ENCODE peak calls at places on chromosome 1, in nine cellular contexts. O is esophagus muscularis mucosa, E is transverse colon, S is sigmoid colon, D is endothelial cell of umbilical vein, Q is breast epithelium, H is HCT116, B is SK-N-MC, V is prostate gland. R is an unnamed sample.

GRCh38 chr1:94734963-94735899 is 84.9 kb upstream of the SLC44A3 start:
- DNase-seq in E (peak), Q (peak), S (no peak), B (peak), D (peak), H (no peak), O (no peak), V (peak), R (peak)

GRCh38 chr1:213997031-213997771 is 9.4 kb downstream of the PROX1 start:
- DNase-seq in H (no peak), E (no peak), O (no peak), D (no peak), S (no peak), V (no peak), Q (no peak), B (no peak), R (no peak)

GRCh38 chr1:240029418-240029817 is 62.3 kb upstream of the FMN2 start:
- DNase-seq in Q (no peak), B (no peak), E (no peak), S (no peak), V (no peak), O (no peak), H (no peak), D (no peak), R (no peak)

GRCh38 chr1:201122321-201123017 is 4.5 kb downstream of the ASCL5 start:
- DNase-seq in O (no peak), V (no peak), E (no peak), Q (no peak), H (no peak), D (no peak), B (no peak), S (no peak), R (no peak)

GRCh38 chr1:90361026-90361425 is 356.1 kb downstream of the BARHL2 start:
- DNase-seq in S (no peak), B (no peak), E (no peak), H (no peak), V (no peak), Q (no peak), D (no peak), O (peak), R (no peak)

GRCh38 chr1:26353976-26354820 is at the start of gene CRYBG2:
- DNase-seq in S (no peak), H (peak), O (no peak), D (no peak), Q (no peak), E (peak), V (peak), B (no peak), R (peak)

GRCh38 chr1:175845985-175846384 is 102.6 kb upstream of the TNR start:
- DNase-seq in S (no peak), H (no peak), V (no peak), Q (no peak), D (no peak), B (no peak), E (no peak), O (no peak), R (no peak)

GRCh38 chr1:119475866-119476439 is 31.1 kb upstream of the HSD3B1 start:
- DNase-seq in E (peak), S (no peak), V (peak), O (peak), D (peak), B (no peak), H (peak), Q (peak), R (peak)

GRCh38 chr1:116574581-116575291 is 3.9 kb upstream of the CD58 start:
- DNase-seq in O (peak), D (peak), E (peak), Q (peak), S (peak), V (peak), H (peak), B (peak), R (peak)

GRCh38 chr1:228732426-228732825 is 2.9 kb upstream of the RHOU start:
- DNase-seq in H (no peak), O (peak), V (no peak), E (no peak), D (no peak), Q (no peak), B (no peak), S (no peak), R (no peak)

GRCh38 chr1:223504741-223505140 is 111.5 kb downstream of the CCDC185 start:
- DNase-seq in V (no peak), S (no peak), H (no peak), O (no peak), D (peak), Q (no peak), E (peak), B (no peak), R (peak)

GRCh38 chr1:28894785-28895184 is 19.6 kb upstream of the EPB41 start:
- DNase-seq in V (no peak), O (no peak), E (no peak), D (no peak), Q (no peak), H (no peak), S (no peak), B (no peak), R (no peak)

GRCh38 chr1:223770621-223771315 is 58.4 kb downstream of the CAPN2 start:
- DNase-seq in O (no peak), H (no peak), D (peak), Q (peak), B (no peak), E (no peak), V (no peak), S (peak), R (no peak)

GRCh38 chr1:78176448-78176847 is 130.7 kb downstream of the GIPC2 start:
- DNase-seq in D (no peak), V (peak), E (peak), B (peak), H (no peak), Q (no peak), O (no peak), S (peak), R (no peak)

GRCh38 chr1:232473319-232473718 is 156.6 kb downstream of the SIPA1L2 start:
- DNase-seq in V (no peak), H (no peak), D (no peak), Q (no peak), E (no peak), B (no peak), O (no peak), S (no peak), R (no peak)

GRCh38 chr1:92840600-92840999 is 8.8 kb downstream of the RPL5 start:
- DNase-seq in V (no peak), S (no peak), E (no peak), D (no peak), B (no peak), Q (no peak), O (no peak), H (no peak), R (no peak)

GRCh38 chr1:168428063-168428731 is 115.6 kb downstream of the XCL2 start:
- DNase-seq in B (no peak), V (no peak), O (no peak), D (no peak), Q (no peak), H (no peak), E (no peak), S (peak), R (no peak)

GRCh38 chr1:70685300-70686286 is 274.5 kb downstream of the CTH start:
- DNase-seq in S (peak), D (peak), B (no peak), H (peak), Q (peak), E (peak), O (no peak), V (peak), R (peak)

GRCh38 chr1:66725885-66726665 is 26.2 kb upstream of the DYNLT5 start:
- DNase-seq in Q (no peak), O (no peak), D (peak), S (no peak), E (peak), H (peak), B (peak), V (peak), R (peak)

GRCh38 chr1:71080178-71080781 is 555 bp downstream of the ZRANB2 start:
- DNase-seq in D (peak), Q (no peak), B (no peak), O (no peak), H (no peak), E (no peak), S (no peak), V (no peak), R (no peak)

GRCh38 chr1:43552813-43553212 is 22.1 kb downstream of the PTPRF start:
- DNase-seq in Q (peak), H (no peak), B (no peak), O (no peak), V (peak), S (peak), E (peak), D (no peak), R (peak)

GRCh38 chr1:58035523-58035922 is 511.0 kb downstream of the OMA1 start:
- DNase-seq in S (no peak), O (no peak), V (no peak), B (peak), E (no peak), D (no peak), Q (no peak), H (no peak), R (no peak)

GRCh38 chr1:26838474-26839338 is 12.2 kb downstream of the ZDHHC18 start:
- DNase-seq in Q (no peak), H (no peak), O (no peak), E (peak), D (no peak), S (no peak), B (no peak), V (no peak), R (no peak)

GRCh38 chr1:153652795-153653507 is 5.6 kb upstream of the SNAPIN start:
- DNase-seq in B (no peak), V (no peak), O (no peak), S (peak), E (no peak), Q (peak), D (peak), H (no peak), R (no peak)

GRCh38 chr1:221440658-221441057 is 301.2 kb downstream of the DUSP10 start:
- DNase-seq in B (no peak), Q (no peak), D (no peak), E (no peak), H (peak), V (no peak), O (no peak), S (peak), R (no peak)

GRCh38 chr1:63701187-63701586 is 72.6 kb upstream of the ROR1 start:
- DNase-seq in O (no peak), S (peak), E (peak), V (no peak), B (no peak), H (no peak), Q (no peak), D (no peak), R (peak)

GRCh38 chr1:96409087-96409486 is 312.5 kb upstream of the PTBP2 start:
- DNase-seq in H (no peak), B (no peak), V (no peak), D (no peak), Q (no peak), E (no peak), O (no peak), S (no peak), R (no peak)

GRCh38 chr1:8602471-8603219 is 214.8 kb downstream of the RERE start:
- DNase-seq in S (no peak), E (no peak), V (no peak), H (no peak), B (no peak), O (no peak), D (no peak), Q (no peak), R (no peak)

GRCh38 chr1:109642610-109643009 is 13.3 kb upstream of the GSTM4 start:
- DNase-seq in O (peak), E (no peak), Q (no peak), D (no peak), H (no peak), B (no peak), S (no peak), V (no peak), R (no peak)

GRCh38 chr1:106502659-106503058 is 553.8 kb upstream of the PRMT6 start:
- DNase-seq in Q (no peak), O (no peak), S (no peak), B (no peak), E (no peak), H (no peak), D (no peak), V (no peak), R (no peak)

GRCh38 chr1:22616571-22616970 is 19.9 kb upstream of the C1QA start:
- DNase-seq in V (no peak), E (no peak), S (no peak), O (no peak), B (no peak), D (no peak), Q (no peak), H (no peak), R (no peak)

GRCh38 chr1:45225598-45225997 is 19.2 kb upstream of the ZSWIM5 start:
- DNase-seq in E (no peak), Q (no peak), H (no peak), B (no peak), S (no peak), O (no peak), V (no peak), D (no peak), R (no peak)

GRCh38 chr1:56249244-56249643 is 330.1 kb downstream of the PLPP3 start:
- DNase-seq in E (no peak), O (no peak), S (no peak), H (no peak), V (no peak), B (no peak), Q (no peak), D (no peak), R (no peak)

GRCh38 chr1:201326710-201327109 is 43.4 kb downstream of the PKP1 start:
- DNase-seq in B (no peak), H (no peak), D (no peak), Q (no peak), S (no peak), O (no peak), E (no peak), V (no peak), R (no peak)

GRCh38 chr1:9143250-9143649 is 14.3 kb upstream of the GPR157 start:
- DNase-seq in S (no peak), O (no peak), E (no peak), V (no peak), B (no peak), H (no peak), D (no peak), Q (peak), R (no peak)

GRCh38 chr1:6073480-6074053 is 27.9 kb downstream of the KCNAB2 start:
- DNase-seq in B (no peak), D (no peak), V (no peak), O (no peak), H (no peak), E (no peak), Q (no peak), S (no peak), R (no peak)

GRCh38 chr1:243315455-243315854 is 59.6 kb downstream of the SDCCAG8 start:
- DNase-seq in S (no peak), Q (no peak), H (no peak), V (no peak), O (no peak), B (no peak), D (no peak), E (no peak), R (no peak)

GRCh38 chr1:25033828-25034451 is 103.9 kb upstream of the RUNX3 start:
- DNase-seq in Q (peak), H (no peak), D (no peak), S (no peak), O (no peak), V (no peak), B (no peak), E (peak), R (peak)
- TF ChIP-seq POLR2AphosphoS5 in Q (no peak), H (no peak), D (no peak), S (peak), O (no peak), V (no peak), B (no peak), E (no peak), R (no peak)

DNA sequence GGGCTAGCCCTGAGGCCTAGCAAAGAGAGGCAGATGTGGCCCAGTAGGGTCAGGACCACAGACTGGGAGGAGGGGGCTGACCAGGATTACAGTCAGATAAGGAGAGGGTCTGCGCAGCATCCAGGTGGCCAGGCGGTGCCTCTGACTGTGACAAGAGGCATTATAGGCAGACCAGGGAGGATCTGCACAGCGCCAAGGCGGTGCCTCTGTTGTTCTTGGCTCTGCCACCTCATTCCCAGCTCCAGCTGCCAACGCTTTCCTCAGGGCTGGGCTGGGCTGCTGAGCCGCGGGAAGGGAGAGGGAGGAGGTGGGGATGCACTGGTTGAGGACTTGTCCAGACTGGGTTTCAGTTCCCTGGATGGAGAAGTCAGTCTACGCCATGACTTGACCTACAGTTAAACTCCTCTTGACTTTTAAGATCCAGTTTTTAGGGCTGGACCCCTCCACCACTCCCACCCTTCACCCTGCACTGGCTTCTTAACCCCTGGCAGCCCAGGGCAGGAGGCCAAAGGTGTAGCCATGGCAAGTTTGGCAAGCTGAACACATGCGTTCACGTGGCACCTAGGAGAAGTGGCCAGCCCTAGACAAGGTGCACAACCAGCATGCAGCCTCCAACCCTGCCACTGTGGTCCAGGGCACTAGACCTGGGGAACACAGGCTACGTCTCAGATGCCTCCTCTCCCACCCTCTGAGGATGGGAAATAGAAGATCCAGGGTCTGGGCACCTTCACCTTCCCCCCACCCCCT is 4.5 kb upstream of the CRABP2 start:
- DNase-seq in Q (peak), D (peak), B (no peak), S (peak), V (peak), H (no peak), O (no peak), E (peak), R (peak)
- TF ChIP-seq POLR2AphosphoS5 in Q (peak), D (no peak), B (no peak), S (peak), V (peak), H (no peak), O (peak), E (no peak), R (no peak)

DNA sequence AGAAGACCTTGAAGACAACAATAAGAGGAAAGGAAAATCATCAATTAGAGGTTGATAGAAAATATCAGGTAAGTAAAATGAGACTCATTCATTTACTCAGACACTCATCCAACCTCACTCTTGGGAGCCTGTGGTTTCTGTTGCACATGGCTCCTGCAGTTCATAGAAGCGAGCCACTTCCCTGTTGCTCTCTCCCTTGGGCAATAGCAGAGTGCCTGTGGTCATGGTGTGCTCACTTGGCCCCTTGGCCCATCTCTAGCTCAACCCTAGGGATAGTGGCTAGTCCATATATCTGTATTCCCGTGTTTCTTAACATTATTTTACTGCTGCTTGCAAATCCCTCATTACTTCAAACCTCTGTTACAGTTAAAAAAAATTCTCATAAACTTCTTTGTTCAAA is 368.6 kb downstream of the PTPRC start:
- DNase-seq in B (no peak), E (no peak), V (no peak), Q (no peak), O (no peak), H (no peak), S (no peak), D (no peak), R (no peak)
- TF ChIP-seq POLR2AphosphoS5 in B (no peak), E (no peak), V (no peak), Q (no peak), O (no peak), H (no peak), S (no peak), D (no peak), R (no peak)

GRCh38 chr1:145887631-145888030 is 2.0 kb upstream of the ANKRD35 start:
- DNase-seq in Q (no peak), S (no peak), E (no peak), D (no peak), V (no peak), B (no peak), H (no peak), O (no peak), R (no peak)

GRCh38 chr1:145886811-145887210 is 1.1 kb upstream of the ANKRD35 start:
- DNase-seq in B (no peak), V (no peak), O (no peak), Q (no peak), S (no peak), E (no peak), H (no peak), D (peak), R (no peak)

GRCh38 chr1:145886390-145886789 is 724 bp upstream of the ANKRD35 start:
- DNase-seq in S (no peak), H (no peak), D (no peak), E (no peak), O (no peak), Q (no peak), V (no peak), B (no peak), R (no peak)

GRCh38 chr1:145884675-145885074 is 991 bp downstream of the ANKRD35 start:
- DNase-seq in B (no peak), H (no peak), D (peak), O (no peak), S (no peak), E (no peak), V (no peak), Q (no peak), R (no peak)

DNA sequence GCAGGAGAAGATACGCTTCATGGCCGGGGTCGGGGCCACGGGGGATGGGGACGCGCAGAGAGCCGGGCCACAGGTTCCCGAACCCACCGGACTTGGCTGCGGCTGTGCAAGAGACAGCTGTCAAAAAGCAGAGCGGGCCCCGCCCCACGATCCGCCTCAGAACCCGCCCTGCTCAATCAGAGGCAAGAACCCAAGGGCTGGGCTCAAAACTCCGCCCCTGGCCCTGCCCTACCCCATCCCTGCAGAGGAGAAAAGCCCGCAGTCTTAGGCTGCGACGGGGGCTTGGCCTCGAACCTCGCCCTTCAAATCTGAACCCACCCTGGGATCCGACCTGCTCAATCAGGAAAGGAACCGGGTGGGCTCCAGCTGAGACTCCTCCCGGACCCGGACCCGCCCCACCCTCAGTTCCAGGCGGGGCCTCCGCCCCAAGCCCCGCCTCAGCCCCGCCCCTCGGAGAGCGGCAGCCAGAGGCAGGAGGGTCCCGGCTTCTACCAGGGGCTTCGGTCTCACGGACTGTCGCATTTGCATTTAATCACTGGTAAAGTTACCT is at the start of gene ANKRD35:
- DNase-seq in H (peak), E (peak), D (peak), O (peak), Q (peak), B (no peak), S (peak), V (peak), R (peak)
- TF ChIP-seq POLR2AphosphoS5 in H (no peak), E (no peak), D (no peak), O (no peak), Q (no peak), B (no peak), S (no peak), V (peak), R (no peak)

GRCh38 chr1:32806315-32806714 is 10.8 kb downstream of the YARS1 start:
- DNase-seq in S (no peak), O (no peak), D (no peak), B (no peak), E (no peak), H (no peak), V (no peak), Q (no peak), R (no peak)
- TF ChIP-seq POLR2AphosphoS5 in S (no peak), O (no peak), D (no peak), B (no peak), E (no peak), H (no peak), V (no peak), Q (no peak), R (no peak)

GRCh38 chr1:206651014-206651413 is 15.7 kb downstream of the DYRK3 start:
- DNase-seq in E (no peak), Q (no peak), O (no peak), B (no peak), D (no peak), H (no peak), V (no peak), S (no peak), R (no peak)

GRCh38 chr1:206653715-206654459 is 18.6 kb downstream of the DYRK3 start:
- DNase-seq in E (no peak), H (no peak), S (no peak), V (no peak), O (no peak), Q (no peak), B (no peak), D (no peak), R (no peak)

GRCh38 chr1:206654826-206655225 is 19.5 kb downstream of the DYRK3 start:
- DNase-seq in Q (no peak), O (no peak), B (no peak), H (no peak), D (no peak), S (no peak), V (no peak), E (no peak), R (no peak)

GRCh38 chr1:206649261-206649660 is 13.9 kb downstream of the DYRK3 start:
- DNase-seq in V (no peak), H (no peak), B (no peak), D (no peak), S (no peak), Q (no peak), E (no peak), O (no peak), R (no peak)

GRCh38 chr1:206651958-206652890 is 16.9 kb downstream of the DYRK3 start:
- DNase-seq in V (no peak), E (peak), Q (peak), S (no peak), D (no peak), O (no peak), B (no peak), H (no peak), R (no peak)
- TF ChIP-seq POLR2AphosphoS5 in V (no peak), E (no peak), Q (no peak), S (no peak), D (no peak), O (no peak), B (no peak), H (no peak), R (no peak)

GRCh38 chr1:114177282-114177681 is 23.6 kb upstream of the SYT6 start:
- DNase-seq in S (no peak), E (no peak), H (no peak), V (no peak), D (no peak), B (no peak), O (no peak), Q (no peak), R (no peak)
- TF ChIP-seq POLR2AphosphoS5 in S (no peak), E (no peak), H (no peak), V (no peak), D (no peak), B (no peak), O (no peak), Q (no peak), R (no peak)